ENCODE peak calls at places on chromosomes 5 and 9, in four cellular contexts. C, A, O and I are unnamed samples.

GRCh38 chr5:89936576-89936975 is 473.0 kb downstream of the CETN3 start:
- DNase-seq in C (no peak), A (no peak), O (no peak), I (peak)

GRCh38 chr5:83220331-83220730 is 143.0 kb downstream of the XRCC4 start:
- DNase-seq in C (peak), A (no peak), O (no peak), I (no peak)

GRCh38 chr5:103216137-103216536 is 42.4 kb upstream of the MACIR start:
- DNase-seq in C (no peak), A (no peak), O (no peak), I (peak)

GRCh38 chr9:71663216-71663615 is 105.1 kb downstream of the CEMIP2 start:
- DNase-seq in C (no peak), A (peak), O (peak), I (no peak)

GRCh38 chr9:136799079-136799853 is 3.1 kb downstream of the CCDC183 start:
- DNase-seq in C (peak), A (no peak), O (no peak), I (no peak)

GRCh38 chr9:125437771-125438221 is 176.2 kb downstream of the GAPVD1 start:
- DNase-seq in C (no peak), A (no peak), O (no peak), I (no peak)

GRCh38 chr5:149381986-149382338 is 2.9 kb upstream of the IL17B start:
- DNase-seq in C (peak), A (peak), O (no peak), I (peak)

GRCh38 chr5:148290271-148291195 is 21.7 kb upstream of the SPINK7 start:
- DNase-seq in C (peak), A (no peak), O (no peak), I (peak)

GRCh38 chr5:149849990-149850910 is 94.3 kb downstream of the PDE6A start:
- DNase-seq in C (no peak), A (no peak), O (no peak), I (no peak)

GRCh38 chr5:132754947-132755346 is 7.7 kb downstream of the CCNI2 start:
- DNase-seq in C (no peak), A (no peak), O (no peak), I (peak)